ENCODE peak calls at places on chromosome 1, in five cellular contexts. U is SJSA1, L is left lung, B is neuronal stem cell, J is mammary epithelial cell. G is an unnamed sample.

GRCh38 chr1:168301664-168302320 is 21.1 kb downstream of the TBX19 start:
- DNase-seq in U (peak; percentile 75), L (no peak), B (no peak), J (peak; percentile 94), G (no peak)

GRCh38 chr1:58249729-58250586 is 296.6 kb downstream of the OMA1 start:
- DNase-seq in U (no peak), L (peak; percentile 77), B (peak; percentile 59), J (peak; percentile 46), G (no peak)

GRCh38 chr1:85372683-85373446 is 92.1 kb downstream of the DDAH1 start:
- DNase-seq in U (no peak), L (no peak), B (no peak), J (no peak), G (no peak)

GRCh38 chr1:32180186-32181060 is 948 bp downstream of the TXLNA start:
- DNase-seq in U (peak; percentile 64), L (peak; percentile 86), B (peak; percentile 20), J (peak; percentile 31), G (peak; percentile 77)

GRCh38 chr1:11847667-11848445 is at the start of gene NPPA:
- DNase-seq in U (no peak), L (peak; percentile 37), B (no peak), J (no peak), G (no peak)

GRCh38 chr1:109185990-109186703 is 27.6 kb upstream of the SARS1 start:
- DNase-seq in U (no peak), L (no peak), B (no peak), J (no peak), G (no peak)

GRCh38 chr1:23574265-23574754 is 15.0 kb upstream of the ID3 start:
- DNase-seq in U (no peak), L (no peak), B (no peak), J (peak; percentile 57), G (no peak)

GRCh38 chr1:52142220-52143153 is 598 bp downstream of the ZFYVE9 start:
- DNase-seq in U (peak; percentile 54), L (peak; percentile 83), B (peak; percentile 49), J (peak; percentile 66), G (no peak)

GRCh38 chr1:208149776-208150514 is 94.2 kb downstream of the PLXNA2 start:
- DNase-seq in U (no peak), L (no peak), B (no peak), J (no peak), G (no peak)

GRCh38 chr1:16158993-16159831 is 3.3 kb upstream of the EPHA2 start:
- DNase-seq in U (no peak), L (no peak), B (no peak), J (peak; percentile 96), G (no peak)

GRCh38 chr1:115465802-115466363 is 127.8 kb upstream of the NGF start:
- DNase-seq in U (no peak), L (no peak), B (no peak), J (no peak), G (no peak)

GRCh38 chr1:2088434-2088833 is 38.2 kb downstream of the PRKCZ start:
- DNase-seq in U (no peak), L (peak; percentile 69), B (no peak), J (no peak), G (no peak)

GRCh38 chr1:69409731-69410456 is 157.8 kb upstream of the LRRC7 start:
- DNase-seq in U (no peak), L (peak; percentile 38), B (no peak), J (no peak), G (no peak)

GRCh38 chr1:4512622-4513021 is 141.8 kb upstream of the AJAP1 start:
- DNase-seq in U (no peak), L (no peak), B (no peak), J (no peak), G (no peak)

GRCh38 chr1:31798433-31799195 is 17.2 kb downstream of the SPOCD1 start:
- DNase-seq in U (peak; percentile 86), L (no peak), B (no peak), J (peak; percentile 89), G (peak; percentile 73)

GRCh38 chr1:211527006-211527405 is 35.0 kb upstream of the RD3 start:
- DNase-seq in U (no peak), L (no peak), B (no peak), J (no peak), G (no peak)
- H3K4me3 ChIP-seq in U (no peak overlapping the region), L (no peak overlapping the region), B (no peak overlapping the region), J (no peak overlapping the region), G (no peak overlapping the region)

DNA sequence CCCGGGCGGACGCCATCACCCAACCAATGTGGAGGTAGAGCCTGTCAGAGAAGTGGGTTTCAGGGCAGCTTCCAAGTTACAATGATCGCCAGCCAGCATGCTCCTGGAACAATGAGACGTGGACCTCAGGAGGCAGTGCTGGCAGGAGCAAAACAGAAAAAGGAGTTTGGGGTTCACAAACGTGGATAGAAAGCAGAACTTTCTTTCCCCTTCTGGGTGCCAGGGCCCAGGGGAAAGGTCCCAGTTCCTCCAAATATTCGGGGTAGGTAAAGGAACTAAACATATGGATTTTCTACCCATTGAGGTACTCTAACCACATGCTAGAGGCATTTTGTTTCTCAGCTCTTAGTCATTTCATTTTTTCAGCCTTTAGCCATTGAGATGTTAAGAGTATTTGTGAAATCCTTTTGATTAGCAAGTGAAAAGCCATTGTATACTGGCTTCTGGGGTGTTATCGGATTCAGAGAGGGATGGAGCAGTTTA is 488.4 kb upstream of the ADGRL2 start:
- DNase-seq in U (no peak), L (no peak), B (no peak), J (no peak), G (no peak)
- H3K4me1 ChIP-seq in U (no peaks in the 10 kb centered on the region), L (no peaks in the 10 kb centered on the region), B (peaks cover 10% of the 10 kb centered on the region), J (no peaks in the 10 kb centered on the region), G (no peaks in the 10 kb centered on the region)

DNA sequence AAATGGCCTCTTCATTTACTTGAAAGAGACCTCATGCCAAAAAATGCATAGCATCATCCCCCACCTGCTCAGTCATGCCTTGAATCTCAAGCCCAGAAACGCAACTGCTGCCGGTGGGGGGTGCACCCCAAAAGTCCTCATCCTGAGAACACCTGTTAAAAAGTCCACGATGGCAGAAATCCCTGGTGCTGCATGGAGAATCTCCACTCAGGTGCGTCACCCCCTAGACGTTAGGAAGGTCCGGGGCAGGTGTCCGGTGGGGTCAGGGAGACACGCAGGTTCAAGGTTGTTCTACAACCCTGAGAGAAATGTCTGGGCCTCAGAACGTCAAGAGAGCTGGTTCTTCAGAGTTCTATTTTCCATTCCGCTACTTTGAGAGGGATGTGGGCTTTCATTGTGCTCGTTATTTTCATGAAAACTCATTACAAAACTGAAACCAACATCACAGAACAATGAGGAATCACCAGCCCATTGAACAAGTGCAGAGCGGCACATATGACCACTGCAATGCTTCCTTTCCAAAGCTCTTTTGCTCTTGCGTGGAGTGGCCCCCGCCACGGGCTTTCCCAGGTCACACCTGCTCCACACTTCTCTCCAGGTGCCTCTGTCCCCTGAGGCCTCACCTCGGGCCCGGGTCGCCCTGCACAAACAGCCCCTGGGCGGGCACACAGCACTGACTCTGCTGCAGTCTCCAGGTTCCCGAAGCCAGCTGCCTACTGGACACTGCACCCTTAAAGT is 201.9 kb downstream of the TOMM20 start:
- DNase-seq in U (peak; percentile 38), L (no peak), B (no peak), J (no peak), G (no peak)
- H3K27ac ChIP-seq in U (peak overlapping the region; percentile 50), L (peak overlapping the region; percentile 66), B (no peak overlapping the region), J (no peak overlapping the region), G (peak overlapping the region; percentile 74)

GRCh38 chr1:234865171-234866006 is 255.4 kb upstream of the IRF2BP2 start:
- DNase-seq in U (no peak), L (no peak), B (no peak), J (no peak), G (no peak)
- H3K4me3 ChIP-seq in U (no peak overlapping the region), L (no peak overlapping the region), B (no peak overlapping the region), J (no peak overlapping the region), G (no peak overlapping the region)

GRCh38 chr1:18415448-18415960 is 65.2 kb upstream of the KLHDC7A start:
- DNase-seq in U (no peak), L (no peak), B (no peak), J (no peak), G (no peak)

GRCh38 chr1:18412882-18413353 is 67.8 kb upstream of the KLHDC7A start:
- DNase-seq in U (no peak), L (no peak), B (no peak), J (no peak), G (no peak)

GRCh38 chr1:18414321-18414720 is 66.4 kb upstream of the KLHDC7A start:
- DNase-seq in U (no peak), L (no peak), B (no peak), J (no peak), G (no peak)

GRCh38 chr1:18413906-18414305 is 66.8 kb upstream of the KLHDC7A start:
- DNase-seq in U (no peak), L (no peak), B (no peak), J (no peak), G (no peak)

DNA sequence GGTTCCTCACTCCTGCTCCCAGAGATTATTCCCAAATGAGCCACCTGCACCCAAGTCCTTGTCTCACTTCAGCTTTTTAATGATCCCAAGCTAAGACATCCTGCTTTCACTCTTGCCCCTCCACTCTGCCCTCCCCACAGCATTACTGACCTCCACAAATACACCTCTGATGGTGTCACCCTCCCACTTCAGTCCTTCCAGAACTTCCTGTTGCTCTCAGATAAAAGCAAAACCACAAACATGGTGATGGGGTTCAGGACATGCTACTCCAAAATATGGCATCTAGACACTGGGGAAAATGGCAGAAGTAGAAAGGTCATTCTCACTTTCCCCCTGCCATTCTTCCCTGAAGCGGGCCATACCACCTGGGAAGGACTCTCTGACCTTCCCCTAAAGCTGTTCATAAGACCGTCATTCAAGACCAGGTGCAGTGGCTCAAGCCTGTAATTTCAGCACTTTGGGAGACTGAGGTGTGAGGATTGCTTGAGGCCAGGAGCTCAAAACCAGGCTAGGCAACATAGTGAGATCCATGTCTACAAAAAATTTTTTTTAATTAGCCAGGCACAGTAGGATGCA is 65.8 kb upstream of the KLHDC7A start:
- DNase-seq in U (no peak), L (no peak), B (no peak), J (no peak), G (no peak)
- H3K4me1 ChIP-seq in U (no peaks in the 10 kb centered on the region), L (no peaks in the 10 kb centered on the region), B (peaks cover 6% of the 10 kb centered on the region), J (no peaks in the 10 kb centered on the region), G (no peaks in the 10 kb centered on the region)

G was measured in ascending aorta.